ENCODE peak calls at places on chromosomes 1 and 21, in four cellular contexts. One of them, this sample, is unnamed.

GRCh38 chr21:16086121-16086520 is 356.3 kb downstream of the USP25 start:
- DNase-seq in CD8-positive, alpha-beta memory T cell: no peak
- DNase-seq in colonic mucosa: no peak
- DNase-seq in BJ: no peak
- DNase-seq in this sample: no peak

GRCh38 chr21:42388740-42389448 is 7.0 kb downstream of the TMPRSS3 start:
- DNase-seq in CD8-positive, alpha-beta memory T cell: peak
- DNase-seq in colonic mucosa: no peak
- DNase-seq in BJ: no peak
- DNase-seq in this sample: no peak

GRCh38 chr1:168783424-168783823 is 54.4 kb upstream of the DPT start:
- DNase-seq in CD8-positive, alpha-beta memory T cell: no peak
- DNase-seq in colonic mucosa: no peak
- DNase-seq in BJ: no peak
- DNase-seq in this sample: no peak

GRCh38 chr1:72564749-72565148 is 282.4 kb upstream of the NEGR1 start:
- DNase-seq in CD8-positive, alpha-beta memory T cell: no peak
- DNase-seq in colonic mucosa: no peak
- DNase-seq in BJ: no peak
- DNase-seq in this sample: no peak

GRCh38 chr1:110084226-110085078 is 14.0 kb upstream of the ALX3 start:
- DNase-seq in CD8-positive, alpha-beta memory T cell: peak
- DNase-seq in colonic mucosa: peak
- DNase-seq in BJ: no peak
- DNase-seq in this sample: no peak

GRCh38 chr1:1894354-1895049 is 3.6 kb upstream of the GNB1 start:
- DNase-seq in CD8-positive, alpha-beta memory T cell: no peak
- DNase-seq in colonic mucosa: peak
- DNase-seq in BJ: no peak
- DNase-seq in this sample: no peak

GRCh38 chr1:115324649-115325420 is 13.2 kb downstream of the NGF start:
- DNase-seq in CD8-positive, alpha-beta memory T cell: no peak
- DNase-seq in colonic mucosa: no peak
- DNase-seq in BJ: no peak
- DNase-seq in this sample: no peak

GRCh38 chr21:33875026-33875695 is 40.4 kb downstream of the ATP5PO start:
- DNase-seq in CD8-positive, alpha-beta memory T cell: no peak
- DNase-seq in colonic mucosa: no peak
- DNase-seq in BJ: no peak
- DNase-seq in this sample: no peak

GRCh38 chr1:224881762-224882211 is 47.7 kb upstream of the DNAH14 start:
- DNase-seq in CD8-positive, alpha-beta memory T cell: no peak
- DNase-seq in colonic mucosa: no peak
- DNase-seq in BJ: no peak
- DNase-seq in this sample: no peak

GRCh38 chr1:8939362-8939995 is 6.2 kb upstream of the CA6 start:
- DNase-seq in CD8-positive, alpha-beta memory T cell: no peak
- DNase-seq in colonic mucosa: no peak
- DNase-seq in BJ: no peak
- DNase-seq in this sample: no peak

GRCh38 chr1:160625321-160625720 is 21.5 kb downstream of the SLAMF1 start:
- DNase-seq in CD8-positive, alpha-beta memory T cell: no peak
- DNase-seq in colonic mucosa: no peak
- DNase-seq in BJ: no peak
- DNase-seq in this sample: no peak

GRCh38 chr1:16615253-16616252 is 2.2 kb upstream of the NBPF1 start:
- DNase-seq in CD8-positive, alpha-beta memory T cell: no peak
- DNase-seq in colonic mucosa: peak
- DNase-seq in BJ: no peak
- DNase-seq in this sample: peak

GRCh38 chr1:165871311-165872067 is 44.1 kb downstream of the UCK2 start:
- DNase-seq in CD8-positive, alpha-beta memory T cell: peak
- DNase-seq in colonic mucosa: peak
- DNase-seq in BJ: no peak
- DNase-seq in this sample: peak

GRCh38 chr1:211675230-211676105 is at the start of gene NEK2:
- DNase-seq in CD8-positive, alpha-beta memory T cell: peak
- DNase-seq in colonic mucosa: peak
- DNase-seq in BJ: peak
- DNase-seq in this sample: peak

GRCh38 chr21:42059141-42059540 is 12.0 kb upstream of the UMODL1 start:
- DNase-seq in CD8-positive, alpha-beta memory T cell: no peak
- DNase-seq in colonic mucosa: no peak
- DNase-seq in BJ: no peak
- DNase-seq in this sample: no peak

GRCh38 chr1:183879477-183879876 is 74.6 kb downstream of the RGL1 start:
- DNase-seq in CD8-positive, alpha-beta memory T cell: no peak
- DNase-seq in colonic mucosa: no peak
- DNase-seq in BJ: no peak
- DNase-seq in this sample: no peak

GRCh38 chr1:153790282-153790995 is 15.2 kb downstream of the SLC27A3 start:
- DNase-seq in CD8-positive, alpha-beta memory T cell: no peak
- DNase-seq in colonic mucosa: peak
- DNase-seq in BJ: peak
- DNase-seq in this sample: no peak

GRCh38 chr1:41673806-41674205 is 189.3 kb upstream of the EDN2 start:
- DNase-seq in CD8-positive, alpha-beta memory T cell: peak
- DNase-seq in colonic mucosa: no peak
- DNase-seq in BJ: no peak
- DNase-seq in this sample: no peak

GRCh38 chr1:217747156-217747769 is 116.1 kb downstream of the SPATA17 start:
- DNase-seq in CD8-positive, alpha-beta memory T cell: no peak
- DNase-seq in colonic mucosa: no peak
- DNase-seq in BJ: no peak
- DNase-seq in this sample: no peak

GRCh38 chr21:37970548-37970947 is 54.3 kb upstream of the KCNJ6 start:
- DNase-seq in CD8-positive, alpha-beta memory T cell: no peak
- DNase-seq in colonic mucosa: no peak
- DNase-seq in BJ: no peak
- DNase-seq in this sample: no peak

GRCh38 chr21:45304161-45304830 is 16.6 kb upstream of the POFUT2 start:
- DNase-seq in CD8-positive, alpha-beta memory T cell: no peak
- DNase-seq in colonic mucosa: no peak
- DNase-seq in BJ: no peak
- DNase-seq in this sample: no peak

GRCh38 chr1:11960710-11961109 is 19.5 kb upstream of the MFN2 start:
- DNase-seq in CD8-positive, alpha-beta memory T cell: no peak
- DNase-seq in colonic mucosa: no peak
- DNase-seq in BJ: no peak
- DNase-seq in this sample: no peak

GRCh38 chr1:233281711-233282581 is 13.6 kb downstream of the PCNX2 start:
- DNase-seq in CD8-positive, alpha-beta memory T cell: peak
- DNase-seq in colonic mucosa: no peak
- DNase-seq in BJ: no peak
- DNase-seq in this sample: no peak

GRCh38 chr1:162020145-162020544 is 3.5 kb downstream of the OLFML2B start:
- DNase-seq in CD8-positive, alpha-beta memory T cell: no peak
- DNase-seq in colonic mucosa: no peak
- DNase-seq in BJ: no peak
- DNase-seq in this sample: no peak

GRCh38 chr21:36005018-36005417 is 55.3 kb downstream of the SETD4 start:
- DNase-seq in CD8-positive, alpha-beta memory T cell: no peak
- DNase-seq in colonic mucosa: no peak
- DNase-seq in BJ: no peak
- DNase-seq in this sample: no peak

GRCh38 chr21:42650441-42651421 is 2.7 kb upstream of the PDE9A start:
- DNase-seq in CD8-positive, alpha-beta memory T cell: no peak
- DNase-seq in colonic mucosa: no peak
- DNase-seq in BJ: no peak
- DNase-seq in this sample: no peak

GRCh38 chr1:117732065-117732789 is 126.4 kb downstream of the TENT5C start:
- DNase-seq in CD8-positive, alpha-beta memory T cell: no peak
- DNase-seq in colonic mucosa: no peak
- DNase-seq in BJ: no peak
- DNase-seq in this sample: no peak

GRCh38 chr1:170415734-170416372 is 116.1 kb upstream of the GORAB start:
- DNase-seq in CD8-positive, alpha-beta memory T cell: no peak
- DNase-seq in colonic mucosa: no peak
- DNase-seq in BJ: no peak
- DNase-seq in this sample: no peak

GRCh38 chr1:17369466-17369865 is 2.5 kb upstream of the PADI6 start:
- DNase-seq in CD8-positive, alpha-beta memory T cell: no peak
- DNase-seq in colonic mucosa: no peak
- DNase-seq in BJ: no peak
- DNase-seq in this sample: no peak

GRCh38 chr1:116375165-116375883 is 2.3 kb downstream of the ATP1A1 start:
- DNase-seq in CD8-positive, alpha-beta memory T cell: no peak
- DNase-seq in colonic mucosa: peak
- DNase-seq in BJ: no peak
- DNase-seq in this sample: no peak

GRCh38 chr1:51215169-51215568 is 20.9 kb upstream of the RNF11 start:
- DNase-seq in CD8-positive, alpha-beta memory T cell: no peak
- DNase-seq in colonic mucosa: no peak
- DNase-seq in BJ: no peak
- DNase-seq in this sample: no peak

GRCh38 chr1:108503062-108503740 is 53.1 kb downstream of the NBPF6 start:
- DNase-seq in CD8-positive, alpha-beta memory T cell: no peak
- DNase-seq in colonic mucosa: no peak
- DNase-seq in BJ: peak
- DNase-seq in this sample: no peak

GRCh38 chr1:959730-960039 is 629 bp upstream of the NOC2L start:
- DNase-seq in CD8-positive, alpha-beta memory T cell: no peak
- DNase-seq in colonic mucosa: no peak
- DNase-seq in BJ: no peak
- DNase-seq in this sample: no peak

GRCh38 chr1:108703939-108704338 is 8.8 kb upstream of the FNDC7 start:
- DNase-seq in CD8-positive, alpha-beta memory T cell: peak
- DNase-seq in colonic mucosa: no peak
- DNase-seq in BJ: no peak
- DNase-seq in this sample: no peak

GRCh38 chr1:232624892-232625291 is 5.0 kb downstream of the SIPA1L2 start:
- DNase-seq in CD8-positive, alpha-beta memory T cell: no peak
- DNase-seq in colonic mucosa: no peak
- DNase-seq in BJ: no peak
- DNase-seq in this sample: no peak

DNA sequence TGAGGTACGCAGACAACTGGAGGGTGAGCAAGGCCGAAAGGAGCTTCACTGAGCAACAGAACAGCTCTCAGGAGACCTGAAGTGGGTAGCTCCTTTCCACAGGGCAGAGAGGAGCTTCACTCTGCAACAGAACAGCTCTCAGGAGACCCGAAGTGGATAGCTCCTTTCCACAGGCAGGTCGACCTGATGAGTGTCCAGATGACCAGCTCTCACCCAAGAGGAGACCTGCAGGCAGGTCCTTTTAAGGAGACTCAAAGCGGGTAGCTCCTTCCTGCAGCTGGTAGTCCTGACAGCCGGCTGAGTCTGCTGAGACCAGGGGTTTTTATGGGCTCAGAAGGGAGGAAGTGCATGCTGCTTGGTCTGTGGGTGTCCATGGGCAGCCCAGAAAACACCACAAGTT is 43.8 kb downstream of the ZBTB8OS start:
- DNase-seq in CD8-positive, alpha-beta memory T cell: no peak
- DNase-seq in colonic mucosa: no peak
- DNase-seq in BJ: no peak
- DNase-seq in this sample: no peak
- H3K4me3 ChIP-seq in CD8-positive, alpha-beta memory T cell: no peak
- H3K4me3 ChIP-seq in colonic mucosa: no peak
- H3K4me3 ChIP-seq in BJ: no peak
- H3K4me3 ChIP-seq in this sample: no peak

DNA sequence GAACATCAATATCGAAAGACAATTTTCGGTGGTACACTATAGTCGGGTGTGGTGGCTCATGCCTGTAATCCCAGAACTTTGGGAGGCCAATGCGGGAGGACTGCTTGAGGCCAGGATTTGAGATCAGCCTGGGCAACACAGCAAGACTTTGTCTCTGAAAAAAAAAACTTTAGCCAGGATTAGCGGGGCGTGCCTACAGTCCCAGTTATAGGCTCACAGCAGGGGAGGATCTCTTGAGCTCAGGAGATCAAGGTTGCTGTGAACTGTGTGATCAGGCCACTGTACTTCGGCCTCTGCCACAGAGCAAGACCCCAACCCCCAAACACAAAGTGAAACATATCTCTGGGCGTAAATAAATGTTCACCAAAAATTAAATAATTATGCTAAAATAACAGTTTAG is 1.6 kb downstream of the TADA1 start:
- DNase-seq in CD8-positive, alpha-beta memory T cell: no peak
- DNase-seq in colonic mucosa: no peak
- DNase-seq in BJ: no peak
- DNase-seq in this sample: peak
- H3K4me3 ChIP-seq in CD8-positive, alpha-beta memory T cell: no peak
- H3K4me3 ChIP-seq in colonic mucosa: no peak
- H3K4me3 ChIP-seq in BJ: no peak
- H3K4me3 ChIP-seq in this sample: no peak

DNA sequence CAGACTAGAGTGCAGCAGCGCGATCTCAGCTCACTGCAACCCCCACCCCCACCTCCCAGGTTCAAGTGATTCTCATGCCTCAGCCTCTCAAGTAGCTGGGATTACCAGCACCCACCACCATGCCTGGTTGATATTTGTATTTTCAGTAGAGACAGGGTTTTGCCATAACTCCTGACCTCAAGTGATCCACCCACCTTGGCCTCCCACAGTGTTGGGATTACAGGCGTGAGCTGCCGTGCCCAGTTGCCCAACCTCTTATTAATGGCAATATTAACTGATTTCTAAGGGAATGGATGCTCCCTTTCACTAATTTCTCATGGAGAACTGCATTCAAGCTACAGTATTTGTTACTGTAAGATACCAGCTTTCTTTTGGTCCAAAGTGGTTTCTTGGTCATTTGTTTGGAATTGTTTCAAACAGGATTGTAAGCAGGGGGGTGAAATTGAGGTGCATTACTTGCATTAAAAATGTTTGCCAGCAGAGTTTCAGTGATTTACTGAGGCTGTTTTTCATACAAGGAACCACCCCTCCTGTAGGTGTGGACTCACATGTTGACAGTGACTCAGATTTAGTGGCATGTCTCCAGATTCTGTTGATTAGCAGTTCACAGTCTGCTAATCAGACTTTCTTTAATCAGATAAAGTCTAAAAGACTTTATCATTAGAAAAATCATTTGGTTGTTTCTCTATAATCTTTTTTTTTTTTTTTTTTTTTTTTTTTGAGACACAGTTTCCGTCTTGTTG is 3.9 kb upstream of the TGFBR3 start:
- DNase-seq in CD8-positive, alpha-beta memory T cell: peak
- DNase-seq in colonic mucosa: no peak
- DNase-seq in BJ: no peak
- DNase-seq in this sample: no peak
- H3K4me3 ChIP-seq in CD8-positive, alpha-beta memory T cell: no peak
- H3K4me3 ChIP-seq in colonic mucosa: no peak
- H3K4me3 ChIP-seq in BJ: no peak
- H3K4me3 ChIP-seq in this sample: no peak

GRCh38 chr1:209370616-209371015 is 212.9 kb upstream of the CAMK1G start:
- DNase-seq in CD8-positive, alpha-beta memory T cell: no peak
- DNase-seq in colonic mucosa: no peak
- DNase-seq in BJ: no peak
- DNase-seq in this sample: no peak
- H3K4me3 ChIP-seq in CD8-positive, alpha-beta memory T cell: no peak
- H3K4me3 ChIP-seq in colonic mucosa: no peak
- H3K4me3 ChIP-seq in BJ: no peak
- H3K4me3 ChIP-seq in this sample: no peak

This sample was measured in WERI-Rb-1.